ENCODE peak calls at places on chromosomes 4 and X, in seven cellular contexts. B is activated naive CD4-positive, alpha-beta T cell; A is CD4-positive, alpha-beta memory T cell; W is adipocyte; S is HepG2; R is stimulated activated CD4-positive, alpha-beta T cell treated with anti-CD3 and anti-CD28 coated beads, Interleukin-12 subunit alpha, Interleukin-12 subunit beta, amount 100 ng/mL, for 24 hours; F is esophagus squamous epithelium. K is an unnamed sample.

GRCh38 chr4:100483796-100484195 is 34.0 kb downstream of the EMCN start:
- DNase-seq in B (no peak), A (no peak), W (no peak), S (no peak), R (no peak), F (no peak), K (no peak)

GRCh38 chr4:44256414-44256813 is 192.2 kb downstream of the KCTD8 start:
- DNase-seq in B (no peak), A (no peak), W (no peak), S (no peak), R (no peak), F (no peak), K (no peak)

GRCh38 chr4:14386196-14386595 is 616.1 kb upstream of the CPEB2 start:
- DNase-seq in B (no peak), A (no peak), W (no peak), S (no peak), R (no peak), F (no peak), K (no peak)

GRCh38 chrX:32744906-32745305 is 466.4 kb downstream of the DMD start:
- DNase-seq in B (no peak), A (no peak), W (no peak), S (no peak), R (no peak), F (no peak), K (no peak)

GRCh38 chr4:54726907-54727306 is 69.2 kb downstream of the KIT start:
- DNase-seq in B (no peak), A (no peak), W (no peak), S (no peak), R (no peak), F (no peak), K (no peak)

GRCh38 chr4:122576261-122577188 is 44.3 kb downstream of the IL21 start:
- DNase-seq in B (no peak), A (peak), W (peak), S (peak), R (no peak), F (no peak), K (no peak)

GRCh38 chr4:8050555-8051206 is 107.9 kb downstream of the ABLIM2 start:
- DNase-seq in B (no peak), A (no peak), W (peak), S (peak), R (no peak), F (no peak), K (no peak)

GRCh38 chrX:42748067-42748850 is 29.7 kb downstream of the PPP1R2C start:
- DNase-seq in B (no peak), A (no peak), W (peak), S (no peak), R (no peak), F (no peak), K (no peak)

GRCh38 chrX:105190252-105190853 is 30.1 kb downstream of the TEX13A start:
- DNase-seq in B (no peak), A (peak), W (peak), S (no peak), R (no peak), F (no peak), K (no peak)

GRCh38 chr4:14379148-14379547 is 623.1 kb upstream of the CPEB2 start:
- DNase-seq in B (no peak), A (no peak), W (no peak), S (no peak), R (no peak), F (no peak), K (no peak)

GRCh38 chr4:8547108-8547911 is 32.9 kb upstream of the GPR78 start:
- DNase-seq in B (no peak), A (peak), W (peak), S (peak), R (no peak), F (no peak), K (no peak)

GRCh38 chr4:7904942-7905341 is 34.7 kb downstream of the AFAP1 start:
- DNase-seq in B (no peak), A (no peak), W (peak), S (no peak), R (no peak), F (no peak), K (no peak)

GRCh38 chr4:16967722-16968121 is 69.3 kb upstream of the LDB2 start:
- DNase-seq in B (no peak), A (no peak), W (peak), S (no peak), R (no peak), F (peak), K (no peak)

GRCh38 chrX:14027511-14028019 is 2.1 kb downstream of the GEMIN8 start:
- DNase-seq in B (no peak), A (no peak), W (peak), S (peak), R (no peak), F (no peak), K (no peak)

K was measured in substantia nigra.